ENCODE peak calls at places on chromosomes 13 and 19, in seven cellular contexts. L is activated T-helper 1 cell treated with anti-CD3 and anti-CD28 coated beads, Interleukin-2, amount 50 U/mL, for 16 hours; O is PC-3; J is activated CD4-positive, alpha-beta memory T cell treated with anti-CD3 and anti-CD28 coated beads for 36 hours; S is HEK293T; K is CD4-positive, CD25-positive, alpha-beta regulatory T cell; B is left ventricle myocardium inferior. I is an unnamed sample.

GRCh38 chr19:3586124-3586626 is 897 bp downstream of the GIPC3 start:
- DNase-seq in L (no peak), S (peak; percentile 55), J (peak; percentile 41), O (no peak), B (no peak), K (no peak), I (peak; percentile 65)

GRCh38 chr19:53910170-53910518 is 1.1 kb downstream of the CACNG7 start:
- DNase-seq in K (no peak), B (no peak), J (no peak), L (no peak), O (no peak), S (no peak), I (peak; percentile 71)

GRCh38 chr13:44040070-44040753 is 160.5 kb downstream of the LACC1 start:
- DNase-seq in O (peak; percentile 45), J (no peak), L (no peak), K (no peak), S (no peak), B (no peak), I (no peak)

GRCh38 chr13:110546933-110547332 is 14.6 kb downstream of the RAB20 start:
- DNase-seq in B (peak; percentile 78), J (no peak), O (peak; percentile 94), S (no peak), K (no peak), L (no peak), I (no peak)

GRCh38 chr13:100674363-100674847 is at the start of gene TMTC4:
- DNase-seq in B (no peak), O (no peak), L (no peak), S (peak; percentile 12), J (no peak), K (no peak), I (no peak)

GRCh38 chr13:30696278-30697176 is 38.8 kb upstream of the ALOX5AP start:
- DNase-seq in O (no peak), B (peak; percentile 45), L (no peak), S (no peak), J (peak; percentile 35), K (no peak), I (peak; percentile 47)

GRCh38 chr19:17909017-17909732 is 23.6 kb upstream of the CCDC124 start:
- DNase-seq in L (no peak), K (no peak), O (no peak), S (no peak), J (no peak), B (no peak), I (peak; percentile 73)

GRCh38 chr13:76991796-76992547 is at the start of gene CLN5:
- DNase-seq in B (peak; percentile 94), K (peak; percentile 98), S (peak; percentile 100), J (peak; percentile 97), L (peak; percentile 87), O (peak; percentile 89), I (peak; percentile 95)

GRCh38 chr19:35557539-35558399 is 5.7 kb downstream of the ATP4A start:
- DNase-seq in B (peak; percentile 51), O (no peak), L (peak; percentile 12), J (peak; percentile 64), S (peak; percentile 96), K (peak; percentile 57), I (peak; percentile 98)

GRCh38 chr13:77000475-77000874 is 8.6 kb downstream of the CLN5 start:
- DNase-seq in B (no peak), O (peak; percentile 48), L (no peak), S (no peak), J (no peak), K (no peak), I (no peak)

GRCh38 chr19:49861541-49862410 is 5.6 kb downstream of the PNKP start:
- DNase-seq in K (no peak), S (no peak), L (no peak), B (no peak), J (no peak), O (no peak), I (peak; percentile 54)

GRCh38 chr19:19782783-19783182 is 38.8 kb downstream of the ZNF506 start:
- DNase-seq in L (no peak), B (no peak), O (no peak), S (no peak), J (peak; percentile 73), K (no peak), I (no peak)

GRCh38 chr13:37868691-37869505 is 674 bp downstream of the TRPC4 start:
- DNase-seq in B (no peak), O (no peak), S (no peak), J (no peak), K (no peak), L (no peak), I (peak; percentile 38)

GRCh38 chr19:29845576-29846176 is 33.9 kb downstream of the CCNE1 start:
- DNase-seq in K (peak; percentile 39), B (no peak), S (peak; percentile 51), J (peak; percentile 58), L (no peak), O (no peak), I (peak; percentile 60)

I was measured in H9.